ENCODE peak calls at places on chromosomes 3 and 15, in six cellular contexts. K, W, C, T, D and Y are unnamed samples.

GRCh38 chr15:31212956-31213694 is 111.6 kb upstream of the TRPM1 start:
- DNase-seq in K (no peak), W (no peak), C (no peak), T (no peak), D (no peak), Y (no peak)

GRCh38 chr15:40002295-40002694 is 36.7 kb downstream of the SRP14 start:
- DNase-seq in K (no peak), W (no peak), C (no peak), T (no peak), D (no peak), Y (no peak)

GRCh38 chr15:28106294-28107110 is 7.4 kb upstream of the OCA2 start:
- DNase-seq in K (no peak), W (no peak), C (peak), T (no peak), D (peak), Y (no peak)

GRCh38 chr3:89571707-89572106 is 464.3 kb downstream of the EPHA3 start:
- DNase-seq in K (no peak), W (no peak), C (peak), T (peak), D (no peak), Y (no peak)

GRCh38 chr3:53083949-53084309 is 38.1 kb upstream of the SFMBT1 start:
- DNase-seq in K (no peak), W (no peak), C (no peak), T (no peak), D (no peak), Y (no peak)

GRCh38 chr3:143226678-143227291 is 107.2 kb downstream of the CHST2 start:
- DNase-seq in K (no peak), W (no peak), C (no peak), T (no peak), D (no peak), Y (no peak)

GRCh38 chr3:90055721-90056120 is 948.3 kb downstream of the EPHA3 start:
- DNase-seq in K (peak), W (no peak), C (no peak), T (no peak), D (no peak), Y (no peak)

GRCh38 chr15:39551476-39551875 is 29.4 kb upstream of the THBS1 start:
- DNase-seq in K (no peak), W (no peak), C (no peak), T (no peak), D (no peak), Y (no peak)

GRCh38 chr15:73273181-73274002 is 95.4 kb downstream of the HCN4 start:
- DNase-seq in K (peak), W (peak), C (no peak), T (peak), D (peak), Y (no peak)

DNA sequence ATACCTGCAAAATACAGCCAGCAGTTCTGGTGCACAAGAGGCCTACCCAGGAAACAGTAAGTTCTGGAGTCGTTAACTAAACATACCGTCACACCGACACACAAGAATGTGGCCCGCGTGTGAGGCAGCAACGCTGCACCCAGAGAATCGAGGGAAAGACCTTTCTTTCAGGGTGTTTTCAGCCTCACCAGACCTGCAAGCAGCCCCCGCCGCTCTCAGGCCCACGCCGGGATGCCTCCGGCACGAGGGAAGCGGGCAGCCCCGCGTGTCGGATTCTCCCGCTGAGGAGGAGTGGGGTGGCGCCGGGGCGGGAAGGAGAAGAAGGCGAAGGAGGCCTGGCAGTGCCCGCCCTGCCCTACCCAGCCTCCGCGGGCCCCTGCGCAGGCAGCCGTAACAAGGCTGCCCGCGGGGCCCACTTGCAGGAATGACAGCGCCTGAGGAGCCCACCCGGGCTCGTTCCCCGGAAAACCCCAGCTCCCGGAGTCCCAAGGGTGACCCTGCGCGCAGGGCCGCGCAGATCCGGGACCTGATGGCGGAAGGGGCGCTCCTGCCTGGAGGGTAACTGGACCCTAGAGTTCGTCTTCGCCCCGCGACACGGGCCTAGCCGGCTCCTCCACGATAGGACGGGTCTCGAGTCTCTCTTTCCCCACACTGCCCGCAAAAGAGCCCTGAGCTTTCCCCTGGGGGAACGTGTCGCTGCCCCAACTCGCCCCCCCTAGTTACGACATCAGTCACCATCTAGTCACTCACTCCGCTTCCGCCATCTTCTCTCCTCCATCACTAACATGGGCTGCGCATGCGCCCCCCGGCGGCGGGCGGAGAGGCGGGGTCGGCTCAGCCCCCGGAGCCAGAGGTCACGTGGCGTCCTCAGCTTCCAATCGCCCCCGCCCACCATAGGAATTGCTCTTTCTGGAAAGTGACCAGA is at the start of gene PHC3:
- DNase-seq in K (peak), W (peak), C (peak), T (peak), D (peak), Y (peak)
- TF ChIP-seq CTCF in K (no peak), W (peak), C (no peak), T (peak), D (no peak), Y (peak)

GRCh38 chr3:14329116-14329830 is 73.1 kb upstream of the SLC6A6 start:
- DNase-seq in K (no peak), W (peak), C (no peak), T (no peak), D (no peak), Y (no peak)
- TF ChIP-seq CTCF in K (no peak), W (no peak), C (no peak), T (no peak), D (no peak), Y (no peak)

DNA sequence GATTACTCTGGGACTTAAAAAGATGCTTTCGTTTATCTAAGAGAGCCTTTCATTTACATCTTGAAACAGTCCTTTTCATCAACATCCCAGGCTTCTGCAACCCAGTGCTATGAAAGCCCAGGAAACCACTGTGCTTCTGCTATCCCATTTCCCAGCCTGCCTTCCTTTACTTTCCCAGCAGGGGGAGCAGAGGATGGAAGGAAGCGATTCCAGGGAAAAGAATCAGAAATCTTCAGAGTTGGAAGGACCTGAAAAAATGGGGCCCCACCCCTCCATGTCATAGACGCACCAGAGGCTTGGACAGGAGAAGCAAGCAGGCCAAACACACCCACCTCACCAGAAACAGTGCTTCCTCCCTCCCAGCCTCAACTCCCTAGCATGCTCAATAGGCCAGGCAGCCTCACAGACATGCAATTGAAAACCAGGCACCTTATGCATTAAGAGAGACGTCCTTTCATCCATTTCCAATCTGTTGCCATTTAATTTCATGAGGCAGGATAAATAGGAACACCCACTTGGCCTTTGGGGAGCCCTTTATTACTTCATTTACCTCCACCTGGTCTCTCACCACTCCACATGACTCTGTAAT is 584.1 kb downstream of the NTRK3 start:
- DNase-seq in K (peak), W (no peak), C (no peak), T (no peak), D (no peak), Y (peak)
- TF ChIP-seq CTCF in K (peak), W (peak), C (peak), T (peak), D (no peak), Y (peak)

GRCh38 chr15:41809121-41809520 is 18.8 kb upstream of the JMJD7 start:
- DNase-seq in K (no peak), W (no peak), C (no peak), T (no peak), D (no peak), Y (no peak)
- TF ChIP-seq CTCF in K (no peak), W (no peak), C (no peak), T (no peak), D (no peak), Y (no peak)

GRCh38 chr3:178367817-178368617 is 168.2 kb upstream of the KCNMB2 start:
- DNase-seq in K (peak), W (no peak), C (no peak), T (no peak), D (no peak), Y (no peak)
- TF ChIP-seq CTCF in K (no peak), W (no peak), C (no peak), T (no peak), D (no peak), Y (no peak)

DNA sequence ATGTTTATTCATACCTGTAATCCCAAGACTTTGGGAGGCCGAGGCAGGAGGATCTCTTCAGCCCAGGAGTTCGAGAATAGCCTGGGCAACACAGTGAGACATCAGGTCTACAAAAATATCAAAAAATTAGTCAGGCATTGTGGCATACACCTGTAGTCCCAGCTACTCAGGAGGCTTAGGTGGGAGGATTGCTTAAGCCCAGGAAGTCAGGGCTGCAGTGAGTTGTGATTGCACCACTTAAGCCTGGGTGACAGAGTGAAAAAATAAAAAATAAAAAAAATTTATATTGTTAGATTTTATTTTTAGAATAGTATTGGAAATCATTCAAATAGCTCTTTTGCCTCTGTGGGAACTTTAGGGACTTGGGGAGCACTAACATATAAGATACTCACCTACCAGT is 12.9 kb upstream of the TM4SF1 start:
- DNase-seq in K (no peak), W (no peak), C (no peak), T (no peak), D (no peak), Y (no peak)
- TF ChIP-seq CTCF in K (no peak), W (no peak), C (no peak), T (no peak), D (no peak), Y (no peak)

DNA sequence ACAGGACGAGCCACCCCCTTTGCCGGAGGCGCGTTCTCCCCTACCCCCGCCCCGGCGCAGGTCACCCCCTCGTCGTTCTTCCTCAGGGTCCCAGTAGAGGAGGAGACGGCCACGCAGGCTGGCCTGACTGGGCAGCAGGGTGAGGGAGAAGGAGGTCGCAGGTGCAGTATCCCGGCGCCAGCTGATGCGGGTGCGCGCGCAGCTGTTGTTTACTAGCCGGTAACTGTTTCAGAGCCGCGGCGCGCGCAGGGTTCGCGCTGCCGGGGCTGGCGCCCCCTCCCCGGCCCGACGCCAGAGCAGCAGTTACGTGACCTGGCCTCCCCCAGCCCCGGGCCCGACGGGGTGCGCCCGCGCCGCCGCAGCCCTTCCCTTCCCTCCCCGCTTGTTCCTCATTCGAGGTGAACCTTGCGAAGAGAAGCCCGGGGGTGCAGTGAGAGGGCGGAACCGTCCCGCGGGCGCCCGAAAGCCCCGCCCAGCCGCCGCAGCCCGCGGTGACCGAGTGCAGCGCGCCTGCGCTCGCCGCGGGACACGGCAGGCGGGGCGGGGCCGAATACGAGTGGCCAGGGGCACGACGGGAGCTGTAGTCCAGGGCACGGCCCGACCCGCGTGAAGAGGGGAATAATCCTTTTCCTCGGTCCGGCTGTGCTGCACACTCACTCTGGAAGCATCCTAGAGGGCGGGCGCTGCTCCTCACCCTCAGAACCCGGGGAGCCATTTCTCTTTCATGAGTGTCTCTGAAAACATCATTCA is at the start of gene SLC12A6:
- DNase-seq in K (peak), W (peak), C (peak), T (peak), D (peak), Y (peak)
- TF ChIP-seq CTCF in K (no peak), W (peak), C (no peak), T (no peak), D (no peak), Y (no peak)

GRCh38 chr15:93333826-93334225 is 244.8 kb upstream of the RGMA start:
- DNase-seq in K (no peak), W (no peak), C (no peak), T (no peak), D (no peak), Y (no peak)
- TF ChIP-seq CTCF in K (no peak), W (no peak), C (no peak), T (no peak), D (no peak), Y (no peak)

DNA sequence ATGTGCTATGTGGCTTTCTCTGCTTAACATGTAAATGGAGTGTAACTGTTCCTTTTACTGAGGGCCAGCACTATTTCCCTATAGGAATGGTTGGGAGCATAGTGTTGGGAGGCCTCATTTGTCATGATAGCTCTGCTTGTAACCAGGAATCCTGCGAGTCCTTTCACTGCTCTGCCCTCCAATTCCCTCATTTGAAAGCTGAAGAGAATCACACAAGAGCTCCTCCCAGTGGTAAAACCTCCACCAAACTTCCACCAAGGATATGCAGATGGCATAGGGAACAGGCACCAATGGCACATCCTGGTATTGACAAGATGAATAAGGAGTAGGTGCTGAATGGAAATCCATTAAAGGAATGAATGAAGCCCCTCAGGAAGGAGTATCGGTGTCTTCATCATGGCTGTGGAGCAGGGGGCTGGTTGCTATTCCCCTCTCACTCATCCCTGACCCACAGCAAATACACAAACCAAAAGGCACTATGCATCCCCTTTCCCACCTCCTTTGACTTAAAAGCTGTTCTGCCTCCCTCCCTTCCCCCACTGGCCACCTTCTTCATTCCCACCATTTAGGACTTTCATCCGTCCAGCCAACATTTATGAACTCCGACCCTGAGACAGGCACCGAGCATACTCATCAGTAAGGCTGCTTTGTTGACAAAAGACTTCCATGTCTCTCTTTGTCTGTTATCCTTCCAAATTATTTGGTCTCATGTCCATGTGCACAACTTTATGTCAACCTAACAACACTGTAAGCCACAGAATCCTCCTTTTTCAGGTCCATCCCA is 560.8 kb downstream of the FOXP1 start:
- DNase-seq in K (no peak), W (no peak), C (no peak), T (no peak), D (no peak), Y (no peak)
- TF ChIP-seq CTCF in K (peak), W (peak), C (no peak), T (no peak), D (no peak), Y (no peak)